ENCODE peak calls at places on chromosomes 12 and 14, in five cellular contexts. T is CD4-positive, alpha-beta T cell; K is pancreas; H is neural progenitor cell; J is stomach. X is an unnamed sample.

GRCh38 chr12:82357845-82358199 is 365 bp downstream of the CCDC59 start:
- DNase-seq in K (no peak), J (no peak), H (no peak), T (no peak), X (no peak)

GRCh38 chr14:94483729-94484275 is 7.8 kb upstream of the SERPINA9 start:
- DNase-seq in K (no peak), J (no peak), T (no peak), H (no peak), X (no peak)

GRCh38 chr12:52925717-52926595 is 21.1 kb upstream of the KRT8 start:
- DNase-seq in K (peak; percentile 74), H (no peak), T (no peak), J (peak; percentile 71), X (no peak)

GRCh38 chr12:76919388-76920181 is 40.8 kb upstream of the CSRP2 start:
- DNase-seq in H (no peak), J (no peak), T (no peak), K (no peak), X (no peak)

GRCh38 chr12:3641428-3641883 is 111.5 kb downstream of the CRACR2A start:
- DNase-seq in T (no peak), J (no peak), K (no peak), H (no peak), X (no peak)

GRCh38 chr12:107684990-107685359 is 624 bp upstream of the PWP1 start:
- DNase-seq in T (no peak), K (peak; percentile 21), J (no peak), H (peak; percentile 36), X (no peak)

GRCh38 chr12:124469193-124469888 is 98.1 kb downstream of the NCOR2 start:
- DNase-seq in K (no peak), H (peak; percentile 64), T (no peak), J (no peak), X (no peak)

GRCh38 chr14:100810861-100811461 is 15.0 kb upstream of the MEG3 start:
- DNase-seq in H (no peak), T (no peak), J (no peak), K (no peak), X (no peak)

GRCh38 chr12:19014243-19014642 is 115.3 kb upstream of the PLEKHA5 start:
- DNase-seq in J (no peak), T (no peak), H (no peak), K (no peak), X (no peak)

GRCh38 chr12:98262886-98263285 is 252.5 kb upstream of the TMPO start:
- DNase-seq in J (no peak), H (peak; percentile 36), T (no peak), K (no peak), X (no peak)

GRCh38 chr12:1377117-1377516 is 217.3 kb downstream of the FBXL14 start:
- DNase-seq in H (no peak), J (no peak), T (no peak), K (no peak), X (no peak)

GRCh38 chr12:5456025-5456424 is 24.1 kb downstream of the NTF3 start:
- DNase-seq in J (no peak), T (no peak), K (no peak), H (no peak), X (no peak)

GRCh38 chr12:105025890-105026289 is 39.8 kb downstream of the NOPCHAP1 start:
- DNase-seq in J (peak; percentile 60), K (peak; percentile 54), T (no peak), H (no peak), X (peak; percentile 84)

GRCh38 chr12:13004368-13004767 is 4.3 kb upstream of the HEBP1 start:
- DNase-seq in H (no peak), J (no peak), T (no peak), K (no peak), X (no peak)

GRCh38 chr14:104563742-104564615 is 15.6 kb upstream of the C14orf180 start:
- DNase-seq in K (peak; percentile 78), J (peak; percentile 75), H (peak; percentile 89), T (peak; percentile 57), X (peak; percentile 65)
- H3K27ac ChIP-seq in K (no peak overlapping the region), J (no peak overlapping the region), H (no peak overlapping the region), T (no peak overlapping the region), X (no peak overlapping the region)

GRCh38 chr12:62523619-62524018 is 57.0 kb downstream of the MON2 start:
- DNase-seq in T (no peak), K (no peak), H (no peak), J (no peak), X (no peak)
- H3K27ac ChIP-seq in T (no peak overlapping the region), K (peak overlapping the region; percentile 3), H (no peak overlapping the region), J (no peak overlapping the region), X (no peak overlapping the region)

GRCh38 chr14:73491256-73491976 is 683 bp downstream of the RIOX1 start:
- DNase-seq in H (peak; percentile 80), T (peak; percentile 31), J (peak; percentile 71), K (peak; percentile 58), X (peak; percentile 79)
- H3K27ac ChIP-seq in H (peak overlapping the region; percentile 79), T (peak overlapping the region; percentile 83), J (peak overlapping the region; percentile 80), K (peak overlapping the region; percentile 80), X (peak overlapping the region; percentile 90)

GRCh38 chr14:75577724-75578098 is 709 bp upstream of the FLVCR2 start:
- DNase-seq in J (peak; percentile 86), H (peak; percentile 93), T (peak; percentile 46), K (peak; percentile 86), X (peak; percentile 90)

GRCh38 chr14:75577090-75577489 is 1.3 kb upstream of the FLVCR2 start:
- DNase-seq in T (no peak), H (no peak), K (no peak), J (no peak), X (no peak)

GRCh38 chr14:75578099-75578785 is at the start of gene FLVCR2:
- DNase-seq in K (peak; percentile 70), T (peak; percentile 30), J (peak; percentile 74), H (peak; percentile 84), X (peak; percentile 91)

GRCh38 chr14:75579882-75580281 is 1.5 kb downstream of the FLVCR2 start:
- DNase-seq in H (no peak), J (no peak), K (no peak), T (no peak), X (no peak)

GRCh38 chr14:75578786-75579781 is 664 bp downstream of the FLVCR2 start:
- DNase-seq in H (no peak), J (no peak), T (no peak), K (no peak), X (peak; percentile 72)
- H3K27ac ChIP-seq in H (no peak overlapping the region), J (peak overlapping the region; percentile 52), T (no peak overlapping the region), K (peak overlapping the region; percentile 71), X (peak overlapping the region; percentile 80)

GRCh38 chr14:87082917-87083316 is 910.1 kb downstream of the GALC start:
- DNase-seq in J (no peak), T (no peak), H (no peak), K (no peak), X (no peak)

GRCh38 chr14:87084908-87085307 is 908.1 kb downstream of the GALC start:
- DNase-seq in T (no peak), J (no peak), H (no peak), K (no peak), X (no peak)

DNA sequence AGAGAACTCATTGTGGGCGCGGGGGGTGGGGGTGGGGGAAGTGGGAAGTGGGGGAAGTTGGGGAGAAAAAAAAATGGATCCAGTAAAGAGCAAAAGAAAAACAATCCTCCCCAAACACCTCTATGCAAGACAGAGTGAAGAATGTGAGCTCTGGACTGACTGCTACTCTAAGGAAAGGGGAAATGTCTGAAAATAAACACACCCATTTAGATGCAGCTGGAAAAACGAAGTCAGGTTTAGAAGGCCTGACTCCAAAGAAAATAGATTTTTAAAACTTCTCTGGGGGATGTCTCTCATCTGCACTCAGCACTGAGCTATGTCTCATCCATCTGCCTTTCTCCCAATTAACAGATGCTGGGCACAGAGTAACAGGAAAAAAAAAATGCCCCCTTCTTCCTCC is 904.4 kb downstream of the GALC start:
- DNase-seq in K (no peak), J (no peak), T (no peak), H (no peak), X (no peak)
- H3K27ac ChIP-seq in K (no peak overlapping the region), J (no peak overlapping the region), T (no peak overlapping the region), H (no peak overlapping the region), X (no peak overlapping the region)

DNA sequence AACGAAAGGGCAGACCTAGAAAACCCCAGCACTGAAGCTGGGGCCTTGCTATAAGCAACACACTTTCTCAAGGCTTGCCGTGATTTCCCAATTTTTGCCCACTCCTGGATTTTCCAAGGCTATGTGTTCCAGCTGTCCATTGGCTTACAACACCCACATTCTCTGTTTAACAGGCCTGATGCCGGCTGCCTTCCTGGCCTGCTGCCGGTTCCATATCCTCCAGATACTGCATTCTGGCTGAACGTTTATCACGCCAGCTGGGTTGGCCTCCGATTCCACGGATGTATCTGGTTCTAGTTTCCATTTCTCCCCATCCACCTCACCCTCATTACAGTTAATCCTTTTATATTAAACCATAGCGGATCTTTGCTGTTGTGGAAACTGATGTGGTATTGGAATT is 1.9 kb upstream of the PCNX1 start:
- DNase-seq in K (no peak), H (no peak), J (no peak), T (no peak), X (no peak)
- H3K27ac ChIP-seq in K (no peak overlapping the region), H (no peak overlapping the region), J (peak overlapping the region; percentile 91), T (no peak overlapping the region), X (peak overlapping the region; percentile 97)

GRCh38 chr12:21334771-21335325 is at the start of gene SLCO1A2:
- DNase-seq in J (no peak), H (no peak), T (no peak), K (no peak), X (no peak)
- H3K27ac ChIP-seq in J (no peak within 1 kb of the TSS), H (no peak within 1 kb of the TSS), T (no peak within 1 kb of the TSS), K (no peak within 1 kb of the TSS), X (no peak within 1 kb of the TSS)

DNA sequence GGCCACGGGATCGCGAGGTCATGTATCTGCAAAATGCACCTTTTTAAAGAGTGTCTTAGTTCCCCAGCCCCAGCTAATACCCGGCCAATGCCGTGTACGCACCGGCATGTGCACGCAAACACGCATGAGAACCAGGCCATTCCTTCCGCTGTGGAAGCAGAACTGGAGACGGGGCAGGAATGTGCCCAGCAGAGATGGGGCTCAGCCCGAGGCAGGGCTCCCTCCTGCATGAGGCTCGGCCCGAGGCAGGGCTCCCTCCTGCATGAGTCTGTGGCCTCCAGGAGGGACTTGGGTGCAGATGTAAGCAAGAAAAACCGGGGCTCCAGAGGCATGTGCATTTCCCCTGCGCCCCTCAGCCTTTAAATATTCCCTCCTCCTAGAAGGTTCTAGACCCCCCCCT is 38.2 kb downstream of the SLC6A12 start:
- DNase-seq in J (no peak), H (no peak), K (no peak), T (no peak), X (no peak)
- H3K27ac ChIP-seq in J (no peak overlapping the region), H (no peak overlapping the region), K (no peak overlapping the region), T (no peak overlapping the region), X (no peak overlapping the region)

GRCh38 chr14:75334191-75335051 is 55.8 kb downstream of the FOS start:
- DNase-seq in T (peak; percentile 50), J (peak; percentile 42), H (no peak), K (no peak), X (peak; percentile 62)

GRCh38 chr14:75339059-75339458 is 60.4 kb downstream of the FOS start:
- DNase-seq in K (no peak), J (no peak), T (no peak), H (no peak), X (no peak)

GRCh38 chr14:75335588-75335987 is 57.0 kb downstream of the FOS start:
- DNase-seq in K (no peak), J (no peak), T (no peak), H (peak; percentile 29), X (no peak)

GRCh38 chr14:75328575-75328974 is 49.9 kb downstream of the FOS start:
- DNase-seq in H (no peak), T (no peak), K (no peak), J (no peak), X (no peak)

GRCh38 chr14:75333523-75334190 is 55.0 kb downstream of the FOS start:
- DNase-seq in T (no peak), J (no peak), H (no peak), K (no peak), X (no peak)
- H3K27ac ChIP-seq in T (peak overlapping the region; percentile 66), J (peak overlapping the region; percentile 55), H (no peak overlapping the region), K (peak overlapping the region; percentile 41), X (no peak overlapping the region)

X was measured in tibial artery.